ENCODE peak calls at places on chromosomes 4 and X, in four cellular contexts. One of them, this sample, is unnamed.

GRCh38 chr4:2432991-2433530 is 14.3 kb downstream of the CFAP99 start:
- DNase-seq in cardiac muscle cell: no peak
- DNase-seq in right cardiac atrium: peak; percentile 37
- DNase-seq in spleen: peak; percentile 65
- DNase-seq in this sample: no peak

GRCh38 chr4:56296449-56296990 is 90.8 kb downstream of the AASDH start:
- DNase-seq in spleen: no peak
- DNase-seq in right cardiac atrium: no peak
- DNase-seq in cardiac muscle cell: no peak
- DNase-seq in this sample: no peak

GRCh38 chr4:173171098-173171497 is 2.5 kb downstream of the GALNT7 start:
- DNase-seq in cardiac muscle cell: peak; percentile 25
- DNase-seq in right cardiac atrium: no peak
- DNase-seq in spleen: no peak
- DNase-seq in this sample: no peak

GRCh38 chr4:16785800-16786527 is 112.5 kb downstream of the LDB2 start:
- DNase-seq in spleen: no peak
- DNase-seq in cardiac muscle cell: peak; percentile 18
- DNase-seq in right cardiac atrium: no peak
- DNase-seq in this sample: no peak

GRCh38 chrX:48826135-48826875 is at the start of gene ERAS:
- DNase-seq in spleen: peak; percentile 76
- DNase-seq in cardiac muscle cell: no peak
- DNase-seq in right cardiac atrium: no peak
- DNase-seq in this sample: no peak

GRCh38 chr4:55075823-55076418 is 49.5 kb downstream of the KDR start:
- DNase-seq in spleen: no peak
- DNase-seq in right cardiac atrium: no peak
- DNase-seq in cardiac muscle cell: no peak
- DNase-seq in this sample: no peak

GRCh38 chrX:14673764-14674163 is 144.4 kb downstream of the GLRA2 start:
- DNase-seq in spleen: no peak
- DNase-seq in right cardiac atrium: no peak
- DNase-seq in cardiac muscle cell: no peak
- DNase-seq in this sample: peak; percentile 78

GRCh38 chr4:162061214-162061613 is 102.6 kb downstream of the FSTL5 start:
- DNase-seq in right cardiac atrium: no peak
- DNase-seq in spleen: no peak
- DNase-seq in cardiac muscle cell: peak; percentile 3
- DNase-seq in this sample: peak; percentile 32

GRCh38 chr4:157751631-157752030 is 421.2 kb downstream of the GASK1B start:
- DNase-seq in cardiac muscle cell: no peak
- DNase-seq in right cardiac atrium: no peak
- DNase-seq in spleen: no peak
- DNase-seq in this sample: no peak

GRCh38 chr4:2066571-2067445 is 7.7 kb downstream of the NAT8L start:
- DNase-seq in cardiac muscle cell: no peak
- DNase-seq in spleen: peak; percentile 68
- DNase-seq in right cardiac atrium: no peak
- DNase-seq in this sample: no peak

GRCh38 chrX:40687169-40687568 is 39.8 kb upstream of the CXorf38 start:
- DNase-seq in spleen: no peak
- DNase-seq in cardiac muscle cell: no peak
- DNase-seq in right cardiac atrium: no peak
- DNase-seq in this sample: no peak

GRCh38 chr4:87732033-87732770 is 67.2 kb upstream of the IBSP start:
- DNase-seq in right cardiac atrium: no peak
- DNase-seq in cardiac muscle cell: no peak
- DNase-seq in spleen: no peak
- DNase-seq in this sample: no peak

GRCh38 chr4:145308598-145308997 is 128.2 kb upstream of the OTUD4 start:
- DNase-seq in cardiac muscle cell: no peak
- DNase-seq in spleen: no peak
- DNase-seq in right cardiac atrium: no peak
- DNase-seq in this sample: no peak

GRCh38 chr4:8156617-8157016 is 2.0 kb downstream of the ABLIM2 start:
- DNase-seq in spleen: peak; percentile 78
- DNase-seq in cardiac muscle cell: no peak
- DNase-seq in right cardiac atrium: peak; percentile 47
- DNase-seq in this sample: no peak

GRCh38 chr4:88599298-88599697 is 7.0 kb downstream of the HERC3 start:
- DNase-seq in cardiac muscle cell: no peak
- DNase-seq in right cardiac atrium: no peak
- DNase-seq in spleen: no peak
- DNase-seq in this sample: no peak

GRCh38 chr4:5626916-5627315 is 81.4 kb downstream of the EVC2 start:
- DNase-seq in right cardiac atrium: no peak
- DNase-seq in cardiac muscle cell: no peak
- DNase-seq in spleen: no peak
- DNase-seq in this sample: no peak

GRCh38 chrX:97159916-97160800 is 276.4 kb downstream of the RPA4 start:
- DNase-seq in right cardiac atrium: no peak
- DNase-seq in cardiac muscle cell: no peak
- DNase-seq in spleen: no peak
- DNase-seq in this sample: no peak

GRCh38 chrX:130109429-130110378 is 593 bp downstream of the ELF4 start:
- DNase-seq in right cardiac atrium: peak; percentile 68
- DNase-seq in cardiac muscle cell: no peak
- DNase-seq in spleen: peak; percentile 86
- DNase-seq in this sample: no peak

GRCh38 chr4:166622425-166622977 is 611.8 kb downstream of the SPOCK3 start:
- DNase-seq in right cardiac atrium: no peak
- DNase-seq in cardiac muscle cell: no peak
- DNase-seq in spleen: no peak
- DNase-seq in this sample: no peak

GRCh38 chr4:172982151-172982590 is 186.4 kb upstream of the GALNT7 start:
- DNase-seq in spleen: no peak
- DNase-seq in right cardiac atrium: no peak
- DNase-seq in cardiac muscle cell: no peak
- DNase-seq in this sample: peak; percentile 69

GRCh38 chr4:67332627-67333026 is 212.7 kb downstream of the CENPC start:
- DNase-seq in right cardiac atrium: no peak
- DNase-seq in spleen: no peak
- DNase-seq in cardiac muscle cell: no peak
- DNase-seq in this sample: no peak

GRCh38 chrX:121504148-121504547 is 456.7 kb downstream of the GLUD2 start:
- DNase-seq in spleen: no peak
- DNase-seq in right cardiac atrium: no peak
- DNase-seq in cardiac muscle cell: no peak
- DNase-seq in this sample: no peak

GRCh38 chr4:174086829-174087799 is 196.4 kb downstream of the FBXO8 start:
- DNase-seq in right cardiac atrium: no peak
- DNase-seq in cardiac muscle cell: no peak
- DNase-seq in spleen: no peak
- DNase-seq in this sample: no peak

GRCh38 chr4:20773144-20773997 is 73.1 kb downstream of the PACRGL start:
- DNase-seq in right cardiac atrium: no peak
- DNase-seq in spleen: no peak
- DNase-seq in cardiac muscle cell: peak; percentile 69
- DNase-seq in this sample: peak; percentile 32

GRCh38 chr4:169338246-169338645 is 67.5 kb upstream of the SH3RF1 start:
- DNase-seq in cardiac muscle cell: no peak
- DNase-seq in spleen: no peak
- DNase-seq in right cardiac atrium: no peak
- DNase-seq in this sample: no peak

GRCh38 chr4:47926667-47927258 is 12.4 kb upstream of the NFXL1 start:
- DNase-seq in right cardiac atrium: peak; percentile 59
- DNase-seq in cardiac muscle cell: peak; percentile 89
- DNase-seq in spleen: peak; percentile 76
- DNase-seq in this sample: peak; percentile 43

GRCh38 chr4:3766207-3766790 is at the start of gene ADRA2C:
- DNase-seq in cardiac muscle cell: peak; percentile 77
- DNase-seq in right cardiac atrium: peak; percentile 61
- DNase-seq in spleen: no peak
- DNase-seq in this sample: no peak

GRCh38 chrX:108167211-108167872 is 75.8 kb downstream of the ATG4A start:
- DNase-seq in spleen: no peak
- DNase-seq in right cardiac atrium: no peak
- DNase-seq in cardiac muscle cell: no peak
- DNase-seq in this sample: peak; percentile 23

GRCh38 chrX:47078129-47079043 is at the start of gene RGN:
- DNase-seq in cardiac muscle cell: peak; percentile 48
- DNase-seq in right cardiac atrium: peak; percentile 75
- DNase-seq in spleen: no peak
- DNase-seq in this sample: no peak

GRCh38 chr4:139027771-139028170 is 12.2 kb downstream of the NOCT start:
- DNase-seq in right cardiac atrium: no peak
- DNase-seq in spleen: no peak
- DNase-seq in cardiac muscle cell: no peak
- DNase-seq in this sample: no peak

GRCh38 chr4:142548491-142548890 is 297.6 kb downstream of the INPP4B start:
- DNase-seq in cardiac muscle cell: no peak
- DNase-seq in spleen: no peak
- DNase-seq in right cardiac atrium: no peak
- DNase-seq in this sample: no peak

GRCh38 chrX:137848291-137848905 is 282.5 kb downstream of the ZIC3 start:
- DNase-seq in right cardiac atrium: no peak
- DNase-seq in cardiac muscle cell: no peak
- DNase-seq in spleen: no peak
- DNase-seq in this sample: no peak

GRCh38 chrX:78111140-78111931 is 7.3 kb downstream of the PGK1 start:
- DNase-seq in spleen: no peak
- DNase-seq in cardiac muscle cell: no peak
- DNase-seq in right cardiac atrium: no peak
- DNase-seq in this sample: no peak

GRCh38 chrX:78119521-78120227 is 15.6 kb downstream of the PGK1 start:
- DNase-seq in cardiac muscle cell: no peak
- DNase-seq in spleen: no peak
- DNase-seq in right cardiac atrium: no peak
- DNase-seq in this sample: no peak

GRCh38 chrX:78118628-78119027 is 14.6 kb downstream of the PGK1 start:
- DNase-seq in spleen: no peak
- DNase-seq in cardiac muscle cell: no peak
- DNase-seq in right cardiac atrium: no peak
- DNase-seq in this sample: no peak

DNA sequence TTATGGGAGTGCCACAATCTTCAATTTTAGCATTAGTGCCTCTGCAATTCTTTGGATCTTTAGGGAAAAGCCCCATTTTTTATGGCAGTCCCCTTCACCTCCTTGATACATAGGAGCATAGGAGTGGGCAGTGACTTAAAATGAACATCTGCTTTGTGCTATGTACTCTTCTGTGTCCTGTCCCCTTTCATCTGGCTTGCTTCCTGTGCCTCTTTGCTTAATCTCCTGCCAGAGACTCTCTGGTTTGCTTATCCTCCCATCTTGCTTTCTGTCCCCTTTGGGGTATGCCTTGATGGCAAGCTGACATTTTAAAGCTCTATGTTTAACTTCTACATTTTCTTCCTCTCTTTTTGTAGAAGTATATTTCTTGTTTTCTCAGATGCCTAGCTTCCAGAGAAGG is 12.3 kb downstream of the PGK1 start:
- DNase-seq in cardiac muscle cell: no peak
- DNase-seq in right cardiac atrium: no peak
- DNase-seq in spleen: no peak
- DNase-seq in this sample: no peak
- H3K27ac ChIP-seq in cardiac muscle cell: no peak overlapping the region
- H3K27ac ChIP-seq in right cardiac atrium: no peak overlapping the region
- H3K27ac ChIP-seq in spleen: no peak overlapping the region
- H3K27ac ChIP-seq in this sample: no peak overlapping the region

DNA sequence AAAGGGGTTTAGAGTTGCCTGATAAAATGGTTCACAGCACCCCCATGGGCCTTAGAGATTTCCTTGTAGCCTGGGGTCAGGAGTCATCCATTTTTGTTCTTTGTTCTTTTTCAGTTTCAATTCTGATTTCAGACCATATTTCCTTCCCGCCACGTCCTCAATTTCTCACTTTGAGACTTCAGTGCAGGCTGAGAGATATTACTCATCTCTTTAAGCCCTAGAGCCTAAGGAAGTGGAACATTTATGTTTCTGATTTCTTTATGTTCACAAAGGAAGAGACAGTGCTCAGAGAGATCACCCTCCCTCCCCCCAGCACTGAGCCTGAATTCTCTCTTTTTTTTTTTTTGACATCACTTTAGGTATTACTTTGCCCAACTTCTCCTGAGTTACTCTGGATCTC is 56.3 kb downstream of the MSN start:
- DNase-seq in right cardiac atrium: no peak
- DNase-seq in spleen: no peak
- DNase-seq in cardiac muscle cell: no peak
- DNase-seq in this sample: no peak
- H3K27ac ChIP-seq in right cardiac atrium: no peak overlapping the region
- H3K27ac ChIP-seq in spleen: peak overlapping the region; percentile 16
- H3K27ac ChIP-seq in cardiac muscle cell: no peak overlapping the region
- H3K27ac ChIP-seq in this sample: no peak overlapping the region

GRCh38 chrX:154093965-154094364 is 3.6 kb downstream of the MECP2 start:
- DNase-seq in cardiac muscle cell: no peak
- DNase-seq in spleen: no peak
- DNase-seq in right cardiac atrium: no peak
- DNase-seq in this sample: no peak

GRCh38 chrX:154097003-154097596 is 417 bp downstream of the MECP2 start:
- DNase-seq in cardiac muscle cell: peak; percentile 85
- DNase-seq in right cardiac atrium: peak; percentile 91
- DNase-seq in spleen: peak; percentile 90
- DNase-seq in this sample: no peak

GRCh38 chrX:154092371-154092770 is 5.1 kb downstream of the MECP2 start:
- DNase-seq in right cardiac atrium: no peak
- DNase-seq in cardiac muscle cell: no peak
- DNase-seq in spleen: no peak
- DNase-seq in this sample: no peak

GRCh38 chrX:154096140-154097002 is 1.1 kb downstream of the MECP2 start:
- DNase-seq in spleen: no peak
- DNase-seq in cardiac muscle cell: peak; percentile 27
- DNase-seq in right cardiac atrium: peak; percentile 58
- DNase-seq in this sample: no peak

GRCh38 chrX:154094833-154095232 is 2.7 kb downstream of the MECP2 start:
- DNase-seq in right cardiac atrium: no peak
- DNase-seq in cardiac muscle cell: no peak
- DNase-seq in spleen: no peak
- DNase-seq in this sample: no peak
- H3K27ac ChIP-seq in right cardiac atrium: no peak overlapping the region
- H3K27ac ChIP-seq in cardiac muscle cell: no peak overlapping the region
- H3K27ac ChIP-seq in spleen: no peak overlapping the region
- H3K27ac ChIP-seq in this sample: no peak overlapping the region

GRCh38 chrX:25659317-25659716 is 478.8 kb upstream of the MAGEB18 start:
- DNase-seq in spleen: no peak
- DNase-seq in cardiac muscle cell: no peak
- DNase-seq in right cardiac atrium: no peak
- DNase-seq in this sample: no peak
- H3K27ac ChIP-seq in spleen: no peak overlapping the region
- H3K27ac ChIP-seq in cardiac muscle cell: no peak overlapping the region
- H3K27ac ChIP-seq in right cardiac atrium: no peak overlapping the region
- H3K27ac ChIP-seq in this sample: no peak overlapping the region

GRCh38 chr4:78758105-78758504 is 18.0 kb upstream of the BMP2K start:
- DNase-seq in spleen: no peak
- DNase-seq in cardiac muscle cell: no peak
- DNase-seq in right cardiac atrium: no peak
- DNase-seq in this sample: no peak
- H3K27ac ChIP-seq in spleen: no peak overlapping the region
- H3K27ac ChIP-seq in cardiac muscle cell: no peak overlapping the region
- H3K27ac ChIP-seq in right cardiac atrium: no peak overlapping the region
- H3K27ac ChIP-seq in this sample: no peak overlapping the region

This sample was measured in HCT116.